ENCODE peak calls at places on chromosomes 1 and 21, in five cellular contexts. One of them, this sample, is unnamed. For H3K4me1, the result is how much of the 10 kb centered on the place peaks cover.

GRCh38 chr1:108695515-108695914 is 3.4 kb downstream of the PRPF38B start:
- DNase-seq in right cardiac atrium: no peak
- DNase-seq in upper lobe of right lung: no peak
- DNase-seq in left ventricle myocardium inferior: no peak
- DNase-seq in neuronal stem cell: no peak
- DNase-seq in this sample: no peak

GRCh38 chr1:221344693-221345092 is 397.2 kb downstream of the DUSP10 start:
- DNase-seq in left ventricle myocardium inferior: no peak
- DNase-seq in upper lobe of right lung: no peak
- DNase-seq in neuronal stem cell: no peak
- DNase-seq in right cardiac atrium: no peak
- DNase-seq in this sample: no peak

GRCh38 chr1:6121021-6121421 is 59.1 kb downstream of the CHD5 start:
- DNase-seq in right cardiac atrium: peak
- DNase-seq in upper lobe of right lung: peak
- DNase-seq in left ventricle myocardium inferior: no peak
- DNase-seq in neuronal stem cell: no peak
- DNase-seq in this sample: no peak

GRCh38 chr1:145991799-145992412 is 4.5 kb downstream of the TXNIP start:
- DNase-seq in left ventricle myocardium inferior: no peak
- DNase-seq in neuronal stem cell: no peak
- DNase-seq in upper lobe of right lung: no peak
- DNase-seq in right cardiac atrium: no peak
- DNase-seq in this sample: peak

GRCh38 chr1:43503534-43503933 is 27.1 kb upstream of the PTPRF start:
- DNase-seq in neuronal stem cell: no peak
- DNase-seq in upper lobe of right lung: no peak
- DNase-seq in right cardiac atrium: no peak
- DNase-seq in left ventricle myocardium inferior: no peak
- DNase-seq in this sample: no peak

GRCh38 chr1:198934901-198935301 is 296.1 kb downstream of the PTPRC start:
- DNase-seq in right cardiac atrium: no peak
- DNase-seq in left ventricle myocardium inferior: no peak
- DNase-seq in neuronal stem cell: no peak
- DNase-seq in upper lobe of right lung: no peak
- DNase-seq in this sample: no peak

GRCh38 chr1:145901312-145902021 is 8.4 kb downstream of the ITGA10 start:
- DNase-seq in upper lobe of right lung: no peak
- DNase-seq in left ventricle myocardium inferior: no peak
- DNase-seq in neuronal stem cell: no peak
- DNase-seq in right cardiac atrium: no peak
- DNase-seq in this sample: peak

GRCh38 chr1:157199421-157199755 is 61.2 kb upstream of the ETV3 start:
- DNase-seq in left ventricle myocardium inferior: no peak
- DNase-seq in neuronal stem cell: no peak
- DNase-seq in upper lobe of right lung: no peak
- DNase-seq in right cardiac atrium: no peak
- DNase-seq in this sample: no peak

GRCh38 chr21:27817061-27817460 is 850.2 kb upstream of the ADAMTS5 start:
- DNase-seq in left ventricle myocardium inferior: no peak
- DNase-seq in upper lobe of right lung: no peak
- DNase-seq in right cardiac atrium: no peak
- DNase-seq in neuronal stem cell: no peak
- DNase-seq in this sample: no peak

GRCh38 chr1:61079276-61079897 is 3.0 kb upstream of the NFIA start:
- DNase-seq in neuronal stem cell: no peak
- DNase-seq in right cardiac atrium: no peak
- DNase-seq in upper lobe of right lung: no peak
- DNase-seq in left ventricle myocardium inferior: no peak
- DNase-seq in this sample: no peak

GRCh38 chr1:178819123-178819522 is 51.8 kb downstream of the ANGPTL1 start:
- DNase-seq in neuronal stem cell: no peak
- DNase-seq in left ventricle myocardium inferior: no peak
- DNase-seq in upper lobe of right lung: no peak
- DNase-seq in right cardiac atrium: no peak
- DNase-seq in this sample: no peak

GRCh38 chr1:164559342-164560070 is 522 bp downstream of the PBX1 start:
- DNase-seq in left ventricle myocardium inferior: peak
- DNase-seq in neuronal stem cell: peak
- DNase-seq in upper lobe of right lung: peak
- DNase-seq in right cardiac atrium: peak
- DNase-seq in this sample: peak

GRCh38 chr1:29875557-29876028 is 639.3 kb downstream of the PTPRU start:
- DNase-seq in neuronal stem cell: no peak
- DNase-seq in left ventricle myocardium inferior: no peak
- DNase-seq in right cardiac atrium: no peak
- DNase-seq in upper lobe of right lung: no peak
- DNase-seq in this sample: no peak

GRCh38 chr1:208944981-208945451 is 638.5 kb upstream of the CAMK1G start:
- DNase-seq in left ventricle myocardium inferior: no peak
- DNase-seq in neuronal stem cell: no peak
- DNase-seq in right cardiac atrium: no peak
- DNase-seq in upper lobe of right lung: no peak
- DNase-seq in this sample: no peak

GRCh38 chr1:186404454-186405051 is 28.9 kb downstream of the ODR4 start:
- DNase-seq in right cardiac atrium: no peak
- DNase-seq in left ventricle myocardium inferior: no peak
- DNase-seq in neuronal stem cell: peak
- DNase-seq in upper lobe of right lung: no peak
- DNase-seq in this sample: no peak

GRCh38 chr1:115133440-115133839 is 44.1 kb upstream of the TSPAN2 start:
- DNase-seq in right cardiac atrium: no peak
- DNase-seq in upper lobe of right lung: no peak
- DNase-seq in neuronal stem cell: no peak
- DNase-seq in left ventricle myocardium inferior: no peak
- DNase-seq in this sample: no peak

GRCh38 chr1:115134231-115134630 is 44.9 kb upstream of the TSPAN2 start:
- DNase-seq in upper lobe of right lung: no peak
- DNase-seq in left ventricle myocardium inferior: peak
- DNase-seq in neuronal stem cell: no peak
- DNase-seq in right cardiac atrium: no peak
- DNase-seq in this sample: no peak

GRCh38 chr1:115130786-115131185 is 41.5 kb upstream of the TSPAN2 start:
- DNase-seq in neuronal stem cell: no peak
- DNase-seq in left ventricle myocardium inferior: no peak
- DNase-seq in upper lobe of right lung: no peak
- DNase-seq in right cardiac atrium: no peak
- DNase-seq in this sample: no peak

GRCh38 chr1:115127539-115127938 is 38.2 kb upstream of the TSPAN2 start:
- DNase-seq in left ventricle myocardium inferior: no peak
- DNase-seq in neuronal stem cell: no peak
- DNase-seq in upper lobe of right lung: no peak
- DNase-seq in right cardiac atrium: no peak
- DNase-seq in this sample: no peak

GRCh38 chr1:115129071-115129640 is 39.9 kb upstream of the TSPAN2 start:
- DNase-seq in neuronal stem cell: no peak
- DNase-seq in left ventricle myocardium inferior: no peak
- DNase-seq in right cardiac atrium: no peak
- DNase-seq in upper lobe of right lung: no peak
- DNase-seq in this sample: no peak
- H3K4me3 ChIP-seq in neuronal stem cell: no peak
- H3K4me3 ChIP-seq in left ventricle myocardium inferior: no peak
- H3K4me3 ChIP-seq in right cardiac atrium: no peak
- H3K4me3 ChIP-seq in upper lobe of right lung: no peak
- H3K4me3 ChIP-seq in this sample: no peak

GRCh38 chr1:63787875-63788274 is 14.1 kb downstream of the ROR1 start:
- DNase-seq in right cardiac atrium: no peak
- DNase-seq in upper lobe of right lung: no peak
- DNase-seq in neuronal stem cell: no peak
- DNase-seq in left ventricle myocardium inferior: no peak
- DNase-seq in this sample: no peak
- H3K4me1 ChIP-seq in right cardiac atrium: under half
- H3K4me1 ChIP-seq in upper lobe of right lung: under half
- H3K4me1 ChIP-seq in neuronal stem cell: under half
- H3K4me1 ChIP-seq in left ventricle myocardium inferior: half or more
- H3K4me1 ChIP-seq in this sample: under half

GRCh38 chr1:204445860-204446412 is 34.3 kb upstream of the PPP1R15B start:
- DNase-seq in neuronal stem cell: no peak
- DNase-seq in right cardiac atrium: peak
- DNase-seq in upper lobe of right lung: peak
- DNase-seq in left ventricle myocardium inferior: no peak
- DNase-seq in this sample: no peak

GRCh38 chr1:204443871-204444581 is 32.4 kb upstream of the PPP1R15B start:
- DNase-seq in left ventricle myocardium inferior: no peak
- DNase-seq in upper lobe of right lung: no peak
- DNase-seq in neuronal stem cell: no peak
- DNase-seq in right cardiac atrium: no peak
- DNase-seq in this sample: no peak

GRCh38 chr1:204442376-204443259 is 31.0 kb upstream of the PPP1R15B start:
- DNase-seq in neuronal stem cell: no peak
- DNase-seq in upper lobe of right lung: no peak
- DNase-seq in left ventricle myocardium inferior: no peak
- DNase-seq in right cardiac atrium: no peak
- DNase-seq in this sample: no peak

GRCh38 chr1:204441558-204441957 is 29.9 kb upstream of the PPP1R15B start:
- DNase-seq in left ventricle myocardium inferior: no peak
- DNase-seq in right cardiac atrium: no peak
- DNase-seq in neuronal stem cell: no peak
- DNase-seq in upper lobe of right lung: no peak
- DNase-seq in this sample: no peak

DNA sequence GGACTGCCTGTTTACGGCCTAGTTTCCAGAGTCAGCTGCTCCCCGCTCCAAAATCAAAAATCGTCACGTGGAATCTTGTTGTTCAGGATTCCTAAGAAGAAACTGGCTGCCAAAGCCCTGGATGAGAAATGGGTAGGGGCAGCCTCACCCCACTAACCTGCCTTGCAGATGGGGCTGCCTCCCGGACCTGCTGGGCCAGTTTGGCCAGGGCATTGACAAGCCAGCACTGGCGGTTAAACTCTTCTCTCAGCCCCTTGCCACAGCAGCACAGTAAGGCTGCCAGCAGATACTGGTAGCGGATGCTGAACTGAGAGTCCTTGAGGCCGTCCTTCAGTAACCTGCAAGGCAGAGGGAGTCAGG is 31.6 kb upstream of the PPP1R15B start:
- DNase-seq in upper lobe of right lung: peak
- DNase-seq in neuronal stem cell: no peak
- DNase-seq in left ventricle myocardium inferior: no peak
- DNase-seq in right cardiac atrium: no peak
- DNase-seq in this sample: no peak
- H3K4me3 ChIP-seq in upper lobe of right lung: no peak
- H3K4me3 ChIP-seq in neuronal stem cell: no peak
- H3K4me3 ChIP-seq in left ventricle myocardium inferior: no peak
- H3K4me3 ChIP-seq in right cardiac atrium: no peak
- H3K4me3 ChIP-seq in this sample: no peak

GRCh38 chr1:27589841-27590426 is 14.0 kb downstream of the AHDC1 start:
- DNase-seq in neuronal stem cell: no peak
- DNase-seq in right cardiac atrium: peak
- DNase-seq in upper lobe of right lung: no peak
- DNase-seq in left ventricle myocardium inferior: no peak
- DNase-seq in this sample: peak

GRCh38 chr1:27585684-27586083 is 18.3 kb downstream of the AHDC1 start:
- DNase-seq in upper lobe of right lung: no peak
- DNase-seq in neuronal stem cell: no peak
- DNase-seq in left ventricle myocardium inferior: no peak
- DNase-seq in right cardiac atrium: peak
- DNase-seq in this sample: no peak

GRCh38 chr1:27589441-27589840 is 14.5 kb downstream of the AHDC1 start:
- DNase-seq in left ventricle myocardium inferior: no peak
- DNase-seq in upper lobe of right lung: no peak
- DNase-seq in right cardiac atrium: no peak
- DNase-seq in neuronal stem cell: no peak
- DNase-seq in this sample: no peak

GRCh38 chr1:27590917-27591508 is 12.9 kb downstream of the AHDC1 start:
- DNase-seq in right cardiac atrium: no peak
- DNase-seq in upper lobe of right lung: no peak
- DNase-seq in neuronal stem cell: no peak
- DNase-seq in left ventricle myocardium inferior: no peak
- DNase-seq in this sample: peak

GRCh38 chr1:27588256-27589232 is 15.4 kb downstream of the AHDC1 start:
- DNase-seq in left ventricle myocardium inferior: no peak
- DNase-seq in upper lobe of right lung: no peak
- DNase-seq in right cardiac atrium: no peak
- DNase-seq in neuronal stem cell: no peak
- DNase-seq in this sample: no peak
- H3K4me1 ChIP-seq in left ventricle myocardium inferior: half or more
- H3K4me1 ChIP-seq in upper lobe of right lung: under half
- H3K4me1 ChIP-seq in right cardiac atrium: under half
- H3K4me1 ChIP-seq in neuronal stem cell: under half
- H3K4me1 ChIP-seq in this sample: half or more

DNA sequence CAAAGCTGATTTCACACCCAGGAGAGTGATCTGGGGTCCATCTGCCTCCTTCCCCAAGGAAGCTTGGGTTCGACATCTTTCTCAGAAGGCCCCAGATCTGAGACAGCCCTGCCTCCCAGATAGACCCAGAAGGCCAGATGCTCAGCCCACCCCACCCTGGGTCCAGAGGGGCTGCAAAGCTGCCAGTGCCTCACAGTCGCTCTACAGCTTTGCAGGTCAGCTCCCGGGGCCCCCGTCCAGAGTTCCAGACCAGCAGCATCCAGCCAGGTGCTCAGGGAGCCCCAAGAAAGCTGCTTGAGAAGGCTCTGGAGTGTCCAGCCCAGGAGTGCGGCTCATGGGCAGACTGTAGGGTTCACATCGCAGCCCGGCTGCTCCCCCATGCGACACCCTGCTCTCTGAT is 142.8 kb upstream of the ARHGEF16 start:
- DNase-seq in neuronal stem cell: no peak
- DNase-seq in left ventricle myocardium inferior: no peak
- DNase-seq in right cardiac atrium: no peak
- DNase-seq in upper lobe of right lung: no peak
- DNase-seq in this sample: no peak
- H3K4me3 ChIP-seq in neuronal stem cell: no peak
- H3K4me3 ChIP-seq in left ventricle myocardium inferior: no peak
- H3K4me3 ChIP-seq in right cardiac atrium: no peak
- H3K4me3 ChIP-seq in upper lobe of right lung: no peak
- H3K4me3 ChIP-seq in this sample: no peak

This sample was measured in adrenal gland.